ENCODE peak calls at places on chromosome 17, in seven cellular contexts. C is astrocyte of the spinal cord; F is transverse colon; S is body of pancreas; J is mucosa of descending colon; H is CD8-positive, alpha-beta T cell; U is GM23338. E is an unnamed sample.

GRCh38 chr17:46878055-46878454 is 26.7 kb downstream of the WNT9B start:
- DNase-seq in S (no peak), H (no peak), C (no peak), U (no peak), J (no peak), F (no peak), E (no peak)

GRCh38 chr17:17109231-17109630 is 67.0 kb downstream of the MPRIP start:
- DNase-seq in F (peak; percentile 59), J (no peak), C (no peak), H (no peak), S (peak; percentile 33), U (no peak), E (no peak)

GRCh38 chr17:57032343-57032742 is 52.7 kb upstream of the AKAP1 start:
- DNase-seq in S (peak; percentile 39), J (peak; percentile 49), C (no peak), H (no peak), F (peak; percentile 70), U (no peak), E (peak; percentile 12)

GRCh38 chr17:3845361-3845753 is 689 bp downstream of the NCBP3 start:
- DNase-seq in C (peak; percentile 13), S (peak; percentile 26), U (no peak), J (no peak), H (peak; percentile 21), F (peak; percentile 24), E (peak; percentile 30)

GRCh38 chr17:57294075-57294474 is 37.8 kb downstream of the MSI2 start:
- DNase-seq in C (no peak), F (no peak), U (no peak), J (no peak), H (no peak), S (no peak), E (no peak)

GRCh38 chr17:68344701-68345136 is 53.4 kb downstream of the ARSG start:
- DNase-seq in F (peak; percentile 21), S (no peak), H (peak; percentile 46), C (no peak), U (no peak), J (peak; percentile 29), E (no peak)

GRCh38 chr17:77256710-77257109 is 115.9 kb downstream of the SEC14L1 start:
- DNase-seq in J (no peak), U (no peak), F (no peak), S (no peak), H (no peak), C (no peak), E (no peak)

GRCh38 chr17:4818276-4818675 is 11.3 kb downstream of the PLD2 start:
- DNase-seq in F (no peak), U (peak; percentile 53), C (no peak), S (no peak), J (no peak), H (no peak), E (no peak)

GRCh38 chr17:45395569-45396415 is 36.9 kb downstream of the ARHGAP27 start:
- DNase-seq in H (no peak), C (no peak), S (no peak), U (no peak), J (no peak), F (no peak), E (no peak)

GRCh38 chr17:64992325-64992802 is 64.2 kb downstream of the GNA13 start:
- DNase-seq in U (no peak), S (no peak), H (no peak), J (no peak), C (peak; percentile 33), F (no peak), E (peak; percentile 6)

GRCh38 chr17:83181991-83182619 is 102.7 kb downstream of the METRNL start:
- DNase-seq in C (no peak), J (no peak), H (no peak), U (no peak), S (no peak), F (no peak), E (no peak)

GRCh38 chr17:52606098-52606497 is 447.6 kb upstream of the CA10 start:
- DNase-seq in S (no peak), H (no peak), F (no peak), J (no peak), U (no peak), C (no peak), E (peak; percentile 1)

GRCh38 chr17:82283208-82283749 is 9.8 kb upstream of the CSNK1D start:
- DNase-seq in S (no peak), U (no peak), C (peak; percentile 72), H (no peak), F (no peak), J (peak; percentile 46), E (peak; percentile 76)

GRCh38 chr17:50183439-50184001 is 17.7 kb downstream of the SGCA start:
- DNase-seq in C (peak; percentile 62), F (no peak), U (no peak), J (no peak), H (no peak), S (no peak), E (peak; percentile 49)

GRCh38 chr17:76710863-76711611 is at the start of gene MXRA7:
- DNase-seq in F (peak; percentile 72), U (peak; percentile 80), H (peak; percentile 77), S (peak; percentile 78), C (peak; percentile 62), J (peak; percentile 78), E (peak; percentile 60)

GRCh38 chr17:51617876-51618455 is 357.6 kb downstream of the UTP18 start:
- DNase-seq in F (no peak), J (no peak), S (no peak), C (no peak), U (no peak), H (no peak), E (no peak)

GRCh38 chr17:50834786-50835562 is 412 bp upstream of the WFIKKN2 start:
- DNase-seq in J (no peak), F (no peak), C (peak; percentile 44), U (peak; percentile 35), H (no peak), S (no peak), E (peak; percentile 49)

GRCh38 chr17:68456529-68457167 is 648 bp downstream of the WIPI1 start:
- DNase-seq in H (no peak), F (peak; percentile 82), C (peak; percentile 89), J (peak; percentile 84), U (peak; percentile 93), S (peak; percentile 79), E (peak; percentile 96)

GRCh38 chr17:81865733-81866439 is 5.3 kb downstream of the ARHGDIA start:
- DNase-seq in J (peak; percentile 96), U (no peak), S (peak; percentile 99), H (no peak), C (no peak), F (peak; percentile 96), E (peak; percentile 34)

GRCh38 chr17:30823425-30823824 is 1.1 kb downstream of the CRLF3 start:
- DNase-seq in U (no peak), S (no peak), C (no peak), H (no peak), J (no peak), F (no peak), E (no peak)

GRCh38 chr17:30824356-30825145 is at the start of gene CRLF3:
- DNase-seq in H (peak; percentile 88), C (peak; percentile 90), F (peak; percentile 93), J (peak; percentile 96), U (peak; percentile 94), S (peak; percentile 91), E (peak; percentile 92)

GRCh38 chr17:30819941-30820705 is 4.4 kb downstream of the CRLF3 start:
- DNase-seq in C (no peak), S (no peak), H (no peak), U (no peak), J (no peak), F (no peak), E (peak; percentile 39)

GRCh38 chr17:30824002-30824355 is 513 bp downstream of the CRLF3 start:
- DNase-seq in F (peak; percentile 43), S (peak; percentile 19), J (no peak), U (no peak), H (peak; percentile 27), C (no peak), E (no peak)

DNA sequence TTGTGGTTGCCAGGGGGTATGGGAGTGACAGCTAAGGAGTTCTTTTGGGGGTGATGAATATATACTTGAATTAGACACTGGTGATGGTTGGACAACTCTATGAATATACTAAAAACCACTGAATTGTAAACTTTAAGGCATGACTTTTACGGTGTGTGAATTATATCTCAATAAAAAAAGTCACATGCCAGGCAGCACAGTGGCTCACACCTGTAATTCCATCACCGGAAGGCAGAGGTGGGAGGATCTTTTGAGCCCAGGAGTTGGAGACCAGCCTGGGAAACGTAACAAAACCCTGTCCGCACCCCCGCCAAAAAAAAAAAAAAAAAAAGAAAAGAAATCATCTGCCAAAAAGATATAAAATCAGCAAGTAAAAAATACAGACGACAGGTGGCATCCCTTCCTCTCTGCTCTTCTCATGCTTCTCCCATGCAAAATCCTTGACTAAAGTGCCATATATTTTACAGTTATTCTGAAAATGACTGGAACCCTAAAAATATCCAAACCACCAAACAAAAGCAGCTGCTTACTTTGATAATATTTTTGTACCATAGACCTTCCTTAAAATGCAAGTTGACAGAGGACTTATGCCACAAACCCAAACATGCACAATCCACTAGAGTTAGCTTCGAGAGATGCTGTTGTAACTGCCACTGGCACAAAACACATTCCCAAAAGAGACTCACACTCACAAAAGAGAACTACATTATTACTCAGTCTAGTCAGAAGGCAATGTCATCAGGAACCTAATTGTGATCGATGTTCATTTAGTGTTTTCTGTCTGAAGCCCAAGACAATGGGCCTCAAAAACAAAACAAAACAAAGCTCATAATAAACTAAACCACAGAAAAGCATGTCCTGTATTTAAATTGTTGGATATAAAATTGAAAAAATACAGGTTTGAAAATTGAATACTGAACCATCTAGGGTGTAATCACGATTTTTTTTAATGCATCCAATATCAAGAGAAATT is 2.5 kb downstream of the CRLF3 start:
- DNase-seq in F (no peak), S (no peak), J (no peak), C (no peak), H (no peak), U (peak; percentile 23), E (no peak)
- TF ChIP-seq CTCF in F (no peak), S (no peak), J (peak; percentile 8), C (no peak), H (no peak), U (no peak), E (no peak)

GRCh38 chr17:1515640-1516402 is 591 bp downstream of the INPP5K start:
- DNase-seq in F (peak; percentile 81), S (peak; percentile 64), C (peak; percentile 89), U (peak; percentile 95), H (peak; percentile 39), J (peak; percentile 49), E (peak; percentile 96)
- H3K4me3 ChIP-seq in F (peak overlapping the region; percentile 90), S (peak overlapping the region; percentile 99), C (peak overlapping the region; percentile 90), U (peak overlapping the region; percentile 97), H (peak overlapping the region; percentile 88), J (peak overlapping the region; percentile 92), E (peak overlapping the region; percentile 99)

DNA sequence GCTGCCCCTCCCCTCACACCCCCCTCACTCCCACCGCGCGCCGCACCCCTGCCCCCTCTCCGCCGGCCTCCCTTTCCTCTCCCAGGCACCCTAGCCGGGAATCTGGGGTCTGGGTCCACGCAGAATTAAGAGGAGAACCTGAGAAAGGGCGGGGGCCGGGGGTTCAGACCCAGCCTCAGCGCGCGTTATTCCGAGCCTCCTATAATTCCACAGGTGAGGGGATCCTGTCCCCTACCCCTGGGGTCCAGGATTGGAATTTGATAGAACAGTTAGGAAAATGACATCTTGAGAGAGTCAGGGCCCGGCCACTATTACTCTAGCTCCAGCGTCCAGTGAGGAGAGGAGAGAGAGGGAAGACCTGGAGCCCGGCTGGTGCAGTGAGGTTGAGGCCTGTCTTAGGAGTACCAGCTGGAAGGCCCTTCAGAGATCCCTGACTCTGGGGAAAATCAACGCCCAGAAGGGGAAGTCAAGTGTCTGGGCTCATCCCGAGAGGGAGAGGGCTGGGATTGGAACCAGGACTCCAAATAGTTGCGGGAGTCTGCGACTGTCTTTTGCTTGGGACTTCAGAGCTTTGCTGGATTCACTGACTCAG is 17.3 kb downstream of the GRB7 start:
- DNase-seq in U (peak; percentile 62), S (no peak), F (peak; percentile 35), C (peak; percentile 14), J (no peak), H (peak; percentile 21), E (no peak)
- TF ChIP-seq CTCF in U (no peak), S (no peak), F (no peak), C (no peak), J (no peak), H (no peak), E (no peak)

GRCh38 chr17:80316431-80316830 is 55.8 kb downstream of the RNF213 start:
- DNase-seq in J (no peak), H (no peak), F (no peak), S (no peak), C (no peak), U (no peak), E (no peak)
- H3K4me3 ChIP-seq in J (no peak overlapping the region), H (no peak overlapping the region), F (no peak overlapping the region), S (no peak overlapping the region), C (no peak overlapping the region), U (no peak overlapping the region), E (no peak overlapping the region)

E was measured in choroid plexus epithelial cell.